ENCODE peak calls at places on chromosome 10, in five cellular contexts. One of them, this sample, is unnamed.

GRCh38 chr10:89283988-89284475 is 17.8 kb upstream of the IFIT2 start:
- DNase-seq in trophoblast cell: no peak
- DNase-seq in H9: peak
- DNase-seq in neuronal stem cell: no peak
- DNase-seq in IMR-90: peak
- DNase-seq in this sample: peak

GRCh38 chr10:129659881-129660280 is 192.8 kb downstream of the MGMT start:
- DNase-seq in trophoblast cell: no peak
- DNase-seq in IMR-90: no peak
- DNase-seq in H9: no peak
- DNase-seq in neuronal stem cell: no peak
- DNase-seq in this sample: no peak

GRCh38 chr10:7519351-7519750 is 108.5 kb upstream of the SFMBT2 start:
- DNase-seq in H9: no peak
- DNase-seq in neuronal stem cell: no peak
- DNase-seq in IMR-90: no peak
- DNase-seq in trophoblast cell: peak
- DNase-seq in this sample: no peak

GRCh38 chr10:97898429-97898828 is 48.8 kb downstream of the GOLGA7B start:
- DNase-seq in H9: no peak
- DNase-seq in IMR-90: no peak
- DNase-seq in neuronal stem cell: no peak
- DNase-seq in trophoblast cell: no peak
- DNase-seq in this sample: no peak

GRCh38 chr10:58435297-58435696 is 50.1 kb downstream of the TFAM start:
- DNase-seq in trophoblast cell: peak
- DNase-seq in IMR-90: peak
- DNase-seq in neuronal stem cell: no peak
- DNase-seq in H9: peak
- DNase-seq in this sample: peak

GRCh38 chr10:33155720-33156638 is 178.5 kb downstream of the NRP1 start:
- DNase-seq in neuronal stem cell: no peak
- DNase-seq in H9: no peak
- DNase-seq in IMR-90: peak
- DNase-seq in trophoblast cell: no peak
- DNase-seq in this sample: peak

GRCh38 chr10:31578181-31578852 is 259.3 kb downstream of the ZEB1 start:
- DNase-seq in trophoblast cell: no peak
- DNase-seq in H9: no peak
- DNase-seq in neuronal stem cell: no peak
- DNase-seq in IMR-90: no peak
- DNase-seq in this sample: no peak

GRCh38 chr10:132554053-132554990 is 16.7 kb downstream of the INPP5A start:
- DNase-seq in H9: no peak
- DNase-seq in IMR-90: no peak
- DNase-seq in neuronal stem cell: no peak
- DNase-seq in trophoblast cell: no peak
- DNase-seq in this sample: no peak

GRCh38 chr10:34430685-34431084 is 384.4 kb downstream of the PARD3 start:
- DNase-seq in trophoblast cell: no peak
- DNase-seq in IMR-90: no peak
- DNase-seq in H9: no peak
- DNase-seq in neuronal stem cell: no peak
- DNase-seq in this sample: no peak

GRCh38 chr10:34716958-34717357 is 98.1 kb downstream of the PARD3 start:
- DNase-seq in IMR-90: no peak
- DNase-seq in H9: no peak
- DNase-seq in trophoblast cell: no peak
- DNase-seq in neuronal stem cell: no peak
- DNase-seq in this sample: no peak

GRCh38 chr10:132585732-132586722 is 48.4 kb downstream of the INPP5A start:
- DNase-seq in H9: no peak
- DNase-seq in trophoblast cell: no peak
- DNase-seq in neuronal stem cell: no peak
- DNase-seq in IMR-90: no peak
- DNase-seq in this sample: no peak

GRCh38 chr10:44970812-44971395 is 7.7 kb downstream of the DEPP1 start:
- DNase-seq in IMR-90: no peak
- DNase-seq in neuronal stem cell: no peak
- DNase-seq in trophoblast cell: no peak
- DNase-seq in H9: no peak
- DNase-seq in this sample: no peak

GRCh38 chr10:96676272-96677112 is 43.8 kb downstream of the PIK3AP1 start:
- DNase-seq in neuronal stem cell: no peak
- DNase-seq in IMR-90: no peak
- DNase-seq in H9: no peak
- DNase-seq in trophoblast cell: no peak
- DNase-seq in this sample: no peak

GRCh38 chr10:70786799-70787415 is 1.7 kb upstream of the TBATA start:
- DNase-seq in neuronal stem cell: no peak
- DNase-seq in IMR-90: peak
- DNase-seq in trophoblast cell: no peak
- DNase-seq in H9: no peak
- DNase-seq in this sample: no peak

GRCh38 chr10:72254891-72255568 is 18.7 kb upstream of the DDIT4 start:
- DNase-seq in IMR-90: peak
- DNase-seq in neuronal stem cell: peak
- DNase-seq in trophoblast cell: no peak
- DNase-seq in H9: peak
- DNase-seq in this sample: peak

GRCh38 chr10:69881202-69881601 is 79.5 kb downstream of the COL13A1 start:
- DNase-seq in H9: no peak
- DNase-seq in neuronal stem cell: no peak
- DNase-seq in IMR-90: no peak
- DNase-seq in trophoblast cell: no peak
- DNase-seq in this sample: no peak

GRCh38 chr10:21751341-21752310 is 217.6 kb downstream of the MLLT10 start:
- DNase-seq in H9: peak
- DNase-seq in IMR-90: no peak
- DNase-seq in trophoblast cell: peak
- DNase-seq in neuronal stem cell: no peak
- DNase-seq in this sample: peak
- H3K4ac ChIP-seq in H9: peak
- H3K4ac ChIP-seq in IMR-90: no peak
- H3K4ac ChIP-seq in trophoblast cell: no peak
- H3K4ac ChIP-seq in neuronal stem cell: no peak
- H3K4ac ChIP-seq in this sample: peak

GRCh38 chr10:63520463-63521388 is 475 bp upstream of the REEP3 start:
- DNase-seq in H9: peak
- DNase-seq in neuronal stem cell: peak
- DNase-seq in trophoblast cell: peak
- DNase-seq in IMR-90: peak
- DNase-seq in this sample: peak
- H4K8ac ChIP-seq in H9: no peak
- H4K8ac ChIP-seq in neuronal stem cell: no peak
- H4K8ac ChIP-seq in trophoblast cell: peak
- H4K8ac ChIP-seq in IMR-90: peak
- H4K8ac ChIP-seq in this sample: no peak

GRCh38 chr10:103564799-103565365 is 71.4 kb downstream of the NEURL1 start:
- DNase-seq in neuronal stem cell: no peak
- DNase-seq in trophoblast cell: peak
- DNase-seq in IMR-90: no peak
- DNase-seq in H9: peak
- DNase-seq in this sample: peak
- H2AK5ac ChIP-seq in neuronal stem cell: no peak
- H2AK5ac ChIP-seq in trophoblast cell: no peak
- H2AK5ac ChIP-seq in IMR-90: no peak
- H2AK5ac ChIP-seq in H9: no peak
- H2AK5ac ChIP-seq in this sample: no peak

GRCh38 chr10:21516270-21517131 is 9.0 kb downstream of the SKIDA1 start:
- DNase-seq in trophoblast cell: peak
- DNase-seq in neuronal stem cell: no peak
- DNase-seq in H9: peak
- DNase-seq in IMR-90: peak
- DNase-seq in this sample: peak
- H3K4ac ChIP-seq in trophoblast cell: peak
- H3K4ac ChIP-seq in neuronal stem cell: no peak
- H3K4ac ChIP-seq in H9: no peak
- H3K4ac ChIP-seq in IMR-90: peak
- H3K4ac ChIP-seq in this sample: peak

DNA sequence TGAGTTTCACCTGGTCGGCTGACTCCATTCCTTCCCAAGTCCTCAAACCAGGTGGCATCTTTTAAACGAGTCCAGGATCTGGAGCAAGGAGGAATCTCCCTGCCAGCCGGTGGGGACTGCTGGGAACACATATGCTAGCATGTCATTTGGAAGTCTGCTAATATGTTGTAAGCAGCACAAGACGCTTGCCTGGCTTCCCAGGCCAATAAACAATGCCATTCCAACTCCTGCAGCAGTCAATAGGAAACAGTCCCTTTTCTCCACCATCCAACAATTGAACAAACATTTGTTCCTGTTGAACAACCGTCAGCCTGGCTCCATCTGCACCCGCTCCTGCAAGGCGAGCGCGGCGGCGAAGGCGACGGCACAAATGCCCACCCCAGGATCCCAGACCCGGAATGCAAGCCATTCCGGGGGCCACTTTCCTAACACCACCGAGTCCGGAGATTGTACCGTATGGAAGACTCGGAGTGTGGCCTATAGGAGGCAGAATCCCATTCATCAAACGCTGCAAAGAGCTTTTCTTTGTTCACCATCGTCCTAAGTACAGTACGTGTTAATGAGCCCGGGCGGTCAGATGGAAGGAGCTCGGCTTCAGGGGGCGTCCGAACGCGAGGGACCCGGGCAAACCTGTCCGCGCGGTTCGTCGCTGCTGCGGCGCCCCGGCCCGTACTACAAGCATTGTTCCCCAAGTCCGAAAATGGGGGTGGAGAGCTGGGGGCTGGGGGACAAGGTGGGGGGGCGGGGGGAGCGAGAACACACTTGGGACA is 1.6 kb downstream of the FAM53B start:
- DNase-seq in neuronal stem cell: no peak
- DNase-seq in trophoblast cell: no peak
- DNase-seq in IMR-90: no peak
- DNase-seq in H9: no peak
- DNase-seq in this sample: peak
- H4K8ac ChIP-seq in neuronal stem cell: no peak
- H4K8ac ChIP-seq in trophoblast cell: no peak
- H4K8ac ChIP-seq in IMR-90: no peak
- H4K8ac ChIP-seq in H9: no peak
- H4K8ac ChIP-seq in this sample: no peak

DNA sequence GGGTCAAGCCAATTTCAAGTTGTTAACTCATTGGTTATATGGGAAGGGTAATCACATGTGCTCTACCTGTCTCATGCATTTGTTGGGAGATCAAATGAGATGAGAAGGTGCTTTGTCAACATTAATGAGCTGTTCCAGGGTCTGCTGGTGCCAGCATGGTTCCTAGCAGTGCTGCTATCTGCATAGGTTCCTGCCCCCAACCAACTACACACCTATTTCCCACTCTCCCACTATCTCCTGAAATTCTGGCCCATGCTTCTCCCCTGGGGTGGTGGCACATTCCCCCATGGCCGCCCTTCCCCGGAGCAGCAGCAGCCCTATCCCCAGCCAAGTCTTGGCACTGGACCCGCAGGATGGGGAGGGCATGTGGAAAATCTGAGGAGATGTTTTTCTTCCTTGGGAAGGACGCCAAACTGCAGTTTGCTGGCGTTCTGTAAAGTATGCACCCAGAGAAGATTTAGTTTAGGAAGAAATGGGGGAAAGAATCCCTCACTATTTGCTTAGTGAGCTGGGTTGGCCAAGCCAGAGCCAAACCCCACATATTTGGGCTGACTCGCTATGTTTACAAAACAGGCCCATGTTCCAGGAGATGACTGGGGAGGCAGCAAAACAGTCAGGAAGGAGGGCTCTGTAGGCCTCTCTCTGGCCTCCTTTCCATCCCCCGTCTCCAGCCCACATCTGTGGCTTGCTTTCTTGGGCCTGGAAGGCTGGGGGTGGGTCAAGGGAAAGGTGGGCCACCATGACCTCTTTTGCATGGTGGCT is 42.5 kb downstream of the PPP1R3C start:
- DNase-seq in neuronal stem cell: no peak
- DNase-seq in IMR-90: peak
- DNase-seq in trophoblast cell: peak
- DNase-seq in H9: no peak
- DNase-seq in this sample: no peak
- H2AK5ac ChIP-seq in neuronal stem cell: no peak
- H2AK5ac ChIP-seq in IMR-90: peak
- H2AK5ac ChIP-seq in trophoblast cell: no peak
- H2AK5ac ChIP-seq in H9: no peak
- H2AK5ac ChIP-seq in this sample: no peak

GRCh38 chr10:51090190-51090589 is 15.9 kb downstream of the PRKG1 start:
- DNase-seq in neuronal stem cell: no peak
- DNase-seq in trophoblast cell: no peak
- DNase-seq in H9: no peak
- DNase-seq in IMR-90: peak
- DNase-seq in this sample: no peak
- H3K4ac ChIP-seq in neuronal stem cell: no peak
- H3K4ac ChIP-seq in trophoblast cell: no peak
- H3K4ac ChIP-seq in H9: no peak
- H3K4ac ChIP-seq in IMR-90: no peak
- H3K4ac ChIP-seq in this sample: no peak

GRCh38 chr10:60352105-60352504 is 37.6 kb downstream of the ANK3 start:
- DNase-seq in IMR-90: no peak
- DNase-seq in H9: no peak
- DNase-seq in neuronal stem cell: no peak
- DNase-seq in trophoblast cell: no peak
- DNase-seq in this sample: no peak
- H4K8ac ChIP-seq in IMR-90: no peak
- H4K8ac ChIP-seq in H9: no peak
- H4K8ac ChIP-seq in neuronal stem cell: no peak
- H4K8ac ChIP-seq in trophoblast cell: no peak
- H4K8ac ChIP-seq in this sample: no peak

GRCh38 chr10:4813496-4813895 is 12.5 kb upstream of the AKR1E2 start:
- DNase-seq in trophoblast cell: no peak
- DNase-seq in H9: no peak
- DNase-seq in IMR-90: no peak
- DNase-seq in neuronal stem cell: no peak
- DNase-seq in this sample: no peak

GRCh38 chr10:4810093-4810492 is 15.9 kb upstream of the AKR1E2 start:
- DNase-seq in neuronal stem cell: no peak
- DNase-seq in IMR-90: peak
- DNase-seq in H9: no peak
- DNase-seq in trophoblast cell: no peak
- DNase-seq in this sample: no peak

GRCh38 chr10:4809156-4809555 is 16.9 kb upstream of the AKR1E2 start:
- DNase-seq in trophoblast cell: no peak
- DNase-seq in IMR-90: no peak
- DNase-seq in H9: no peak
- DNase-seq in neuronal stem cell: no peak
- DNase-seq in this sample: no peak

GRCh38 chr10:4812952-4813351 is 13.1 kb upstream of the AKR1E2 start:
- DNase-seq in H9: no peak
- DNase-seq in neuronal stem cell: no peak
- DNase-seq in trophoblast cell: peak
- DNase-seq in IMR-90: peak
- DNase-seq in this sample: peak

DNA sequence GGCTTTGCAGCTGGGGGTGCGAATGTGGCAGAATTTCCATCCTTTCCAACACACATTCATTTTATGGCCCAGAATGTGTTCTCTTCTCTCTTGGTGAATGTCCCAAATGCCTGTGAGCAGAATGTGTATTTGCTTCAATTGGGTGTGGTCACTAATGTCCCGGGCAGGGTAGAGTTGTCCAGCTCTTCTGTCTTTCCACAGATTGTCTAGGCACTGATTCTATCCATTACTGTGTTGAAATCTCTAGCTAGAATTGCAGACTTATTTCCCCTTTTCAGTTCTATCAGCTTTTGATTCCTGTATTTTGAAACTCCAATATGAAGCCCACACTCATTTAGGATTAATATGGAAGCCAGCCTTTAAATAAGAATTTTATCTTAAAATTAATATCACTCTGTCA is 14.0 kb upstream of the AKR1E2 start:
- DNase-seq in IMR-90: no peak
- DNase-seq in trophoblast cell: no peak
- DNase-seq in H9: no peak
- DNase-seq in neuronal stem cell: no peak
- DNase-seq in this sample: no peak
- H2AK5ac ChIP-seq in IMR-90: peak
- H2AK5ac ChIP-seq in trophoblast cell: no peak
- H2AK5ac ChIP-seq in H9: no peak
- H2AK5ac ChIP-seq in neuronal stem cell: no peak
- H2AK5ac ChIP-seq in this sample: no peak

This sample was measured in mesendoderm.